ENCODE peak calls at places on chromosomes 7 and 10, in ten cellular contexts. J, P, F, I, W, Z, D, R, K and A are unnamed samples.

GRCh38 chr7:28179081-28180030 is 1.2 kb downstream of the JAZF1 start:
- DNase-seq in P (no peak), I (peak), F (peak), Z (no peak), W (peak), J (peak), R (peak), K (peak), D (peak), A (no peak)

GRCh38 chr10:58775960-58776574 is 263.4 kb downstream of the BICC1 start:
- DNase-seq in D (no peak), W (no peak), F (peak), I (no peak), K (peak), J (no peak), Z (peak), R (no peak), P (no peak), A (peak)

GRCh38 chr7:111025013-111025412 is 65.9 kb upstream of the LRRN3 start:
- DNase-seq in W (no peak), J (no peak), I (no peak), D (no peak), R (peak), K (no peak), P (no peak), Z (no peak), F (no peak), A (no peak)

GRCh38 chr10:4663162-4663992 is 162.6 kb upstream of the AKR1E2 start:
- DNase-seq in W (no peak), I (no peak), R (no peak), D (peak), F (peak), J (peak), Z (peak), P (no peak), K (peak), A (peak)

GRCh38 chr7:112132123-112132694 is 74.0 kb downstream of the DOCK4 start:
- DNase-seq in J (no peak), I (no peak), F (no peak), R (no peak), P (no peak), Z (no peak), D (no peak), K (no peak), W (no peak), A (no peak)

GRCh38 chr10:26911811-26912461 is 51.2 kb upstream of the ABI1 start:
- DNase-seq in R (no peak), W (no peak), Z (no peak), K (no peak), I (no peak), J (no peak), F (no peak), D (no peak), P (no peak), A (no peak)

GRCh38 chr10:123582084-123582989 is 83.8 kb upstream of the GPR26 start:
- DNase-seq in D (peak), Z (peak), W (peak), I (peak), J (peak), P (peak), K (peak), R (peak), F (peak), A (peak)

GRCh38 chr10:109411897-109412296 is 511.4 kb downstream of the XPNPEP1 start:
- DNase-seq in I (no peak), F (peak), J (no peak), R (no peak), W (no peak), Z (no peak), D (peak), P (no peak), K (no peak), A (no peak)